ENCODE peak calls at places on chromosome 3, in nine cellular contexts. Q, T, K, H, F, X, L, W and E are unnamed samples.

GRCh38 chr3:46537789-46538188 is 28.3 kb downstream of the LRRC2 start:
- DNase-seq in Q (no peak), T (no peak), K (no peak), H (no peak), F (no peak), X (no peak), L (no peak), W (no peak), E (no peak)

GRCh38 chr3:54243960-54244359 is 121.6 kb downstream of the CACNA2D3 start:
- DNase-seq in Q (no peak), T (no peak), K (no peak), H (no peak), F (no peak), X (no peak), L (no peak), W (no peak), E (no peak)

GRCh38 chr3:197500812-197501211 is 55.0 kb downstream of the BDH1 start:
- DNase-seq in Q (no peak), T (no peak), K (no peak), H (no peak), F (no peak), X (no peak), L (no peak), W (no peak), E (no peak)

GRCh38 chr3:175009294-175009693 is 150.2 kb downstream of the NAALADL2 start:
- DNase-seq in Q (no peak), T (no peak), K (no peak), H (no peak), F (no peak), X (no peak), L (no peak), W (no peak), E (no peak)

GRCh38 chr3:61637088-61638051 is 76.0 kb downstream of the PTPRG start:
- DNase-seq in Q (peak), T (no peak), K (no peak), H (no peak), F (no peak), X (no peak), L (no peak), W (peak), E (no peak)

GRCh38 chr3:193711964-193712598 is 119.1 kb downstream of the OPA1 start:
- DNase-seq in Q (no peak), T (no peak), K (peak), H (no peak), F (no peak), X (no peak), L (no peak), W (no peak), E (no peak)

GRCh38 chr3:38455639-38456430 is 2.1 kb downstream of the ACVR2B start:
- DNase-seq in Q (no peak), T (no peak), K (no peak), H (no peak), F (no peak), X (no peak), L (no peak), W (peak), E (peak)

GRCh38 chr3:190666801-190667200 is 152.9 kb downstream of the IL1RAP start:
- DNase-seq in Q (no peak), T (no peak), K (no peak), H (no peak), F (no peak), X (no peak), L (no peak), W (no peak), E (no peak)

GRCh38 chr3:184282941-184283340 is 7.1 kb downstream of the ECE2 start:
- DNase-seq in Q (peak), T (no peak), K (no peak), H (no peak), F (no peak), X (no peak), L (no peak), W (no peak), E (no peak)

GRCh38 chr3:172716476-172716875 is 5.6 kb upstream of the NCEH1 start:
- DNase-seq in Q (no peak), T (no peak), K (no peak), H (no peak), F (no peak), X (no peak), L (no peak), W (peak), E (no peak)